ENCODE peak calls at places on chromosomes 4 and X, in nine cellular contexts. One of them, this sample, is unnamed.

GRCh38 chrX:72526534-72527508 is 45.8 kb downstream of the HDAC8 start:
- DNase-seq in heart left ventricle: no peak
- DNase-seq in ascending aorta: no peak
- DNase-seq in hepatocyte: peak; percentile 5
- DNase-seq in CD4-positive, alpha-beta T cell: no peak
- DNase-seq in adrenal gland: no peak
- DNase-seq in testis: no peak
- DNase-seq in PC-3: no peak
- DNase-seq in dorsolateral prefrontal cortex: no peak
- DNase-seq in this sample: no peak

GRCh38 chrX:110008001-110008635 is 5.2 kb downstream of the TMEM164 start:
- DNase-seq in dorsolateral prefrontal cortex: no peak
- DNase-seq in ascending aorta: no peak
- DNase-seq in PC-3: no peak
- DNase-seq in CD4-positive, alpha-beta T cell: no peak
- DNase-seq in adrenal gland: no peak
- DNase-seq in testis: no peak
- DNase-seq in hepatocyte: no peak
- DNase-seq in heart left ventricle: no peak
- DNase-seq in this sample: no peak

GRCh38 chrX:39528161-39528560 is 569.6 kb downstream of the BCOR start:
- DNase-seq in dorsolateral prefrontal cortex: no peak
- DNase-seq in testis: no peak
- DNase-seq in ascending aorta: no peak
- DNase-seq in heart left ventricle: no peak
- DNase-seq in PC-3: no peak
- DNase-seq in hepatocyte: no peak
- DNase-seq in CD4-positive, alpha-beta T cell: no peak
- DNase-seq in adrenal gland: no peak
- DNase-seq in this sample: no peak

GRCh38 chr4:154485127-154485773 is 6.3 kb downstream of the DCHS2 start:
- DNase-seq in testis: no peak
- DNase-seq in PC-3: no peak
- DNase-seq in CD4-positive, alpha-beta T cell: no peak
- DNase-seq in ascending aorta: no peak
- DNase-seq in dorsolateral prefrontal cortex: no peak
- DNase-seq in heart left ventricle: no peak
- DNase-seq in hepatocyte: no peak
- DNase-seq in adrenal gland: no peak
- DNase-seq in this sample: peak; percentile 5

GRCh38 chr4:113972781-113973180 is 6.7 kb downstream of the ARSJ start:
- DNase-seq in heart left ventricle: no peak
- DNase-seq in ascending aorta: no peak
- DNase-seq in CD4-positive, alpha-beta T cell: no peak
- DNase-seq in dorsolateral prefrontal cortex: no peak
- DNase-seq in PC-3: no peak
- DNase-seq in adrenal gland: no peak
- DNase-seq in testis: no peak
- DNase-seq in hepatocyte: no peak
- DNase-seq in this sample: no peak

GRCh38 chrX:48794993-48795501 is 6.8 kb upstream of the HDAC6 start:
- DNase-seq in testis: no peak
- DNase-seq in adrenal gland: no peak
- DNase-seq in CD4-positive, alpha-beta T cell: no peak
- DNase-seq in dorsolateral prefrontal cortex: no peak
- DNase-seq in PC-3: peak; percentile 61
- DNase-seq in ascending aorta: no peak
- DNase-seq in heart left ventricle: no peak
- DNase-seq in hepatocyte: peak; percentile 61
- DNase-seq in this sample: no peak

GRCh38 chrX:103211012-103211715 is 3.7 kb upstream of the BEX4 start:
- DNase-seq in ascending aorta: no peak
- DNase-seq in heart left ventricle: no peak
- DNase-seq in CD4-positive, alpha-beta T cell: peak; percentile 30
- DNase-seq in dorsolateral prefrontal cortex: no peak
- DNase-seq in PC-3: peak; percentile 59
- DNase-seq in testis: peak; percentile 74
- DNase-seq in hepatocyte: peak; percentile 62
- DNase-seq in adrenal gland: peak; percentile 36
- DNase-seq in this sample: peak; percentile 43

GRCh38 chr4:113603926-113604325 is 157.6 kb downstream of the CAMK2D start:
- DNase-seq in heart left ventricle: no peak
- DNase-seq in CD4-positive, alpha-beta T cell: no peak
- DNase-seq in dorsolateral prefrontal cortex: no peak
- DNase-seq in adrenal gland: no peak
- DNase-seq in hepatocyte: no peak
- DNase-seq in PC-3: no peak
- DNase-seq in testis: no peak
- DNase-seq in ascending aorta: no peak
- DNase-seq in this sample: no peak

GRCh38 chrX:122363112-122363511 is 821.0 kb upstream of the GRIA3 start:
- DNase-seq in adrenal gland: no peak
- DNase-seq in heart left ventricle: no peak
- DNase-seq in CD4-positive, alpha-beta T cell: no peak
- DNase-seq in testis: peak; percentile 12
- DNase-seq in PC-3: no peak
- DNase-seq in ascending aorta: no peak
- DNase-seq in dorsolateral prefrontal cortex: no peak
- DNase-seq in hepatocyte: no peak
- DNase-seq in this sample: no peak

GRCh38 chr4:158255727-158256324 is 45.5 kb downstream of the TMEM144 start:
- DNase-seq in CD4-positive, alpha-beta T cell: no peak
- DNase-seq in dorsolateral prefrontal cortex: no peak
- DNase-seq in PC-3: peak; percentile 64
- DNase-seq in adrenal gland: no peak
- DNase-seq in testis: no peak
- DNase-seq in heart left ventricle: no peak
- DNase-seq in hepatocyte: peak; percentile 64
- DNase-seq in ascending aorta: no peak
- DNase-seq in this sample: peak; percentile 30

GRCh38 chrX:387729-388128 is 1.0 kb upstream of the PPP2R3B start:
- DNase-seq in adrenal gland: no peak
- DNase-seq in hepatocyte: no peak
- DNase-seq in testis: no peak
- DNase-seq in dorsolateral prefrontal cortex: no peak
- DNase-seq in ascending aorta: no peak
- DNase-seq in heart left ventricle: no peak
- DNase-seq in PC-3: no peak
- DNase-seq in CD4-positive, alpha-beta T cell: no peak
- DNase-seq in this sample: no peak

GRCh38 chr4:90318208-90318607 is 191.0 kb downstream of the CCSER1 start:
- DNase-seq in adrenal gland: no peak
- DNase-seq in hepatocyte: peak; percentile 32
- DNase-seq in heart left ventricle: no peak
- DNase-seq in PC-3: peak; percentile 74
- DNase-seq in dorsolateral prefrontal cortex: no peak
- DNase-seq in ascending aorta: no peak
- DNase-seq in testis: no peak
- DNase-seq in CD4-positive, alpha-beta T cell: no peak
- DNase-seq in this sample: no peak

GRCh38 chrX:48083212-48083611 is 11.8 kb upstream of the ZNF630 start:
- DNase-seq in PC-3: peak; percentile 73
- DNase-seq in ascending aorta: no peak
- DNase-seq in dorsolateral prefrontal cortex: no peak
- DNase-seq in CD4-positive, alpha-beta T cell: peak; percentile 13
- DNase-seq in adrenal gland: peak; percentile 38
- DNase-seq in hepatocyte: peak; percentile 53
- DNase-seq in testis: peak; percentile 56
- DNase-seq in heart left ventricle: no peak
- DNase-seq in this sample: peak; percentile 56

GRCh38 chrX:153492153-153492454 is 2.7 kb upstream of the BGN start:
- DNase-seq in testis: no peak
- DNase-seq in dorsolateral prefrontal cortex: no peak
- DNase-seq in hepatocyte: peak; percentile 31
- DNase-seq in PC-3: no peak
- DNase-seq in CD4-positive, alpha-beta T cell: no peak
- DNase-seq in ascending aorta: no peak
- DNase-seq in heart left ventricle: no peak
- DNase-seq in adrenal gland: no peak
- DNase-seq in this sample: no peak

GRCh38 chrX:153492543-153492942 is 2.2 kb upstream of the BGN start:
- DNase-seq in testis: no peak
- DNase-seq in CD4-positive, alpha-beta T cell: no peak
- DNase-seq in hepatocyte: no peak
- DNase-seq in heart left ventricle: no peak
- DNase-seq in adrenal gland: no peak
- DNase-seq in PC-3: no peak
- DNase-seq in dorsolateral prefrontal cortex: no peak
- DNase-seq in ascending aorta: no peak
- DNase-seq in this sample: no peak

GRCh38 chrX:153490217-153490616 is 4.6 kb upstream of the BGN start:
- DNase-seq in testis: no peak
- DNase-seq in heart left ventricle: no peak
- DNase-seq in ascending aorta: no peak
- DNase-seq in PC-3: peak; percentile 38
- DNase-seq in hepatocyte: no peak
- DNase-seq in CD4-positive, alpha-beta T cell: no peak
- DNase-seq in dorsolateral prefrontal cortex: no peak
- DNase-seq in adrenal gland: no peak
- DNase-seq in this sample: no peak

GRCh38 chrX:153493085-153493484 is 1.7 kb upstream of the BGN start:
- DNase-seq in testis: no peak
- DNase-seq in CD4-positive, alpha-beta T cell: no peak
- DNase-seq in dorsolateral prefrontal cortex: no peak
- DNase-seq in adrenal gland: no peak
- DNase-seq in heart left ventricle: no peak
- DNase-seq in PC-3: no peak
- DNase-seq in ascending aorta: no peak
- DNase-seq in hepatocyte: no peak
- DNase-seq in this sample: no peak

GRCh38 chrX:153491351-153492152 is 3.2 kb upstream of the BGN start:
- DNase-seq in hepatocyte: no peak
- DNase-seq in dorsolateral prefrontal cortex: no peak
- DNase-seq in ascending aorta: no peak
- DNase-seq in CD4-positive, alpha-beta T cell: no peak
- DNase-seq in PC-3: no peak
- DNase-seq in testis: no peak
- DNase-seq in adrenal gland: no peak
- DNase-seq in heart left ventricle: no peak
- DNase-seq in this sample: no peak
- H3K27ac ChIP-seq in hepatocyte: peak overlapping the region; percentile 80
- H3K27ac ChIP-seq in dorsolateral prefrontal cortex: no peak overlapping the region
- H3K27ac ChIP-seq in ascending aorta: peak overlapping the region; percentile 87
- H3K27ac ChIP-seq in CD4-positive, alpha-beta T cell: no peak overlapping the region
- H3K27ac ChIP-seq in PC-3: no peak overlapping the region
- H3K27ac ChIP-seq in testis: no peak overlapping the region
- H3K27ac ChIP-seq in adrenal gland: no peak overlapping the region
- H3K27ac ChIP-seq in heart left ventricle: peak overlapping the region; percentile 42
- H3K27ac ChIP-seq in this sample: no peak overlapping the region

DNA sequence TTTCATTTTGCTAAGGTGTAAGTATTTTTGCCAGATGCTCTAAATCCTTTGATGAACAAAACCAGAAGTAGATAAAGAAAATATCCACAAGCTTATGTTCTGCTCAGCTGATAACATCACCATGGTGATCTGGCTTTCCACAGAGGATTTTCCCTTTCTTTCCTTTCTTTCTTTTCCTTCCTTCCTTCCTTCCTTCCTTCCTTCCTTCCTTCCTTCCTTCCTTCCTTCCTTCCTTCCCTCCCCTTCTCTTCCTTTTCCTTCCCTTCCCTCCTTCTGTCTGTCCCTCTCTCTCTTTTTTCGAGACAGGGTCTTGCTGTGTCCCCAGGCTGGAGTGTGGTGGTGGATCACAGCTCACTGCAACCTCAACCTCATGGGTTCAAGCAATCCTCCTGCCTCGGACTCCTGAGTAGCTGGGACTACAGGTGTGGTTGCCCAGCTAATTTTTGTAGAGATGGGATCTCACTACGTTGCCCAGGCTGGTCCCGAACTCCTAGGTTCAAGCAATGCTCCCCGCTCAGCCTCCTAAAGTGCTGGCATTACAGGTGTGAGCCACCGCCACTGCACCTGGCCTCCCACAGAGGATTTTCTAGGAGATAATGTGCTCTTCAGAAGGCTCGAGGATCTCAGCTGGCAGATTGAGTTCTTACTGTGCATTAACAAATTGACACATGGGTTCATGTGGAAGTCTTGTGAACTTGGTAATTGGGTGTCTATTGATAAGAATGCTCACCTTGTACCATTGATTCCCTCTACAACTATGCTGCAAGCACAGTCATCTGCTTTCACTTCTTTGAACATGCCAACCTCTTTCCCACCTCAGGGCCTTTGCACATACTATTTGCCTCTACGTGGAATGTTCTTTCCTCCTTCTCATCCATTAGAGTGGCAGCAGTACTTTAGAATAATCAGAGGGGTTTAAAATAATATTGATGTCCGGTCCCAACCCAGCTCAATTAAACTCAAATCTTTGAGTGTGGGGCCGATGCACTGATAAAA is 1.4 kb upstream of the RHOH start:
- DNase-seq in PC-3: no peak
- DNase-seq in CD4-positive, alpha-beta T cell: no peak
- DNase-seq in heart left ventricle: no peak
- DNase-seq in adrenal gland: no peak
- DNase-seq in hepatocyte: no peak
- DNase-seq in testis: no peak
- DNase-seq in ascending aorta: no peak
- DNase-seq in dorsolateral prefrontal cortex: no peak
- DNase-seq in this sample: peak; percentile 51
- H3K27ac ChIP-seq in PC-3: no peak overlapping the region
- H3K27ac ChIP-seq in CD4-positive, alpha-beta T cell: peak overlapping the region; percentile 99
- H3K27ac ChIP-seq in heart left ventricle: no peak overlapping the region
- H3K27ac ChIP-seq in adrenal gland: no peak overlapping the region
- H3K27ac ChIP-seq in hepatocyte: peak overlapping the region; percentile 62
- H3K27ac ChIP-seq in testis: no peak overlapping the region
- H3K27ac ChIP-seq in ascending aorta: no peak overlapping the region
- H3K27ac ChIP-seq in dorsolateral prefrontal cortex: no peak overlapping the region
- H3K27ac ChIP-seq in this sample: peak overlapping the region; percentile 93

DNA sequence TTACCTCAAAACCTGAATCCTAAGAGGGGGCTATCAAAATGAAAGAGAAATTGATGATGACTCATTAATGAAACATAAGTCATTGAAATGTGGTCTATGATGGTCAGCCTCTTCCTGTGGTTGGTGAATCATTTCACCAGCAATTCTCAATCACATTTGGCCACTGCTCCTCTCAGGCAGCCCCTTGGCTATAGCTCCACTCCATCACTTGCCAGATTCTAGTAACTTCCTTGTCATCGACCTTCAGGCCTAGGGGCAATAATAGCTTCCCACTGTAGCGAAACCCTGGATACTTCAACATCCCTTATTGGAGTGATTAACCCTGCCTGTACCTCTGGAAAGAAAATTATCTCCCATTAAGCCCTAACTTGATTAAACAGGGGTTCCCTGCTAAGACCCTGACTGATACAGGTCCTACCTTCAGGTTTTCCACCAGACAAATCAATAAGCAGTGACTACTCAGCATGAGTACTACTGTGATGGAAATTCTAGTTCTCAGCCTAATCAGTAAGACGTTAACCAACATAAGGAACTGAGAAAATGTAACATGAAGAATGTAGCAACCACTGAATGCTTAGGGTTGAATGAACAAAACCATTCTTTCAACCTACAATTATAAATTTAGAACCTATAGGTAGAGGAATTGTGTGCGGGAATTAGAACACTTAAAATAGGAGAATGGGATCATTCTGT is 30.4 kb downstream of the ADH7 start:
- DNase-seq in ascending aorta: no peak
- DNase-seq in CD4-positive, alpha-beta T cell: no peak
- DNase-seq in heart left ventricle: peak; percentile 27
- DNase-seq in PC-3: peak; percentile 86
- DNase-seq in testis: no peak
- DNase-seq in adrenal gland: no peak
- DNase-seq in dorsolateral prefrontal cortex: no peak
- DNase-seq in hepatocyte: no peak
- DNase-seq in this sample: no peak
- H3K27ac ChIP-seq in ascending aorta: peak overlapping the region; percentile 91
- H3K27ac ChIP-seq in CD4-positive, alpha-beta T cell: no peak overlapping the region
- H3K27ac ChIP-seq in heart left ventricle: peak overlapping the region; percentile 69
- H3K27ac ChIP-seq in PC-3: peak overlapping the region; percentile 69
- H3K27ac ChIP-seq in testis: no peak overlapping the region
- H3K27ac ChIP-seq in adrenal gland: no peak overlapping the region
- H3K27ac ChIP-seq in dorsolateral prefrontal cortex: no peak overlapping the region
- H3K27ac ChIP-seq in hepatocyte: peak overlapping the region; percentile 82
- H3K27ac ChIP-seq in this sample: no peak overlapping the region

GRCh38 chr4:177023951-177024350 is 231.2 kb upstream of the VEGFC start:
- DNase-seq in heart left ventricle: no peak
- DNase-seq in hepatocyte: no peak
- DNase-seq in testis: no peak
- DNase-seq in ascending aorta: no peak
- DNase-seq in PC-3: no peak
- DNase-seq in CD4-positive, alpha-beta T cell: no peak
- DNase-seq in dorsolateral prefrontal cortex: no peak
- DNase-seq in adrenal gland: no peak
- DNase-seq in this sample: no peak
- H3K27ac ChIP-seq in heart left ventricle: no peak overlapping the region
- H3K27ac ChIP-seq in hepatocyte: no peak overlapping the region
- H3K27ac ChIP-seq in testis: no peak overlapping the region
- H3K27ac ChIP-seq in ascending aorta: no peak overlapping the region
- H3K27ac ChIP-seq in PC-3: no peak overlapping the region
- H3K27ac ChIP-seq in CD4-positive, alpha-beta T cell: no peak overlapping the region
- H3K27ac ChIP-seq in dorsolateral prefrontal cortex: no peak overlapping the region
- H3K27ac ChIP-seq in adrenal gland: no peak overlapping the region
- H3K27ac ChIP-seq in this sample: no peak overlapping the region

This sample was measured in OCI-LY7.